ENCODE peak calls at places on chromosome 13, in six cellular contexts. W is dorsolateral prefrontal cortex, Z is heart right ventricle, H is psoas muscle, T is DND-41, A is astrocyte of the spinal cord. B is an unnamed sample.

GRCh38 chr13:51243832-51244231 is 21.6 kb downstream of the FAM124A start:
- DNase-seq in W (no peak), Z (no peak), H (no peak), T (no peak), A (no peak), B (no peak)

GRCh38 chr13:72656357-72656756 is 71.1 kb downstream of the MZT1 start:
- DNase-seq in W (no peak), Z (no peak), H (no peak), T (no peak), A (no peak), B (no peak)

GRCh38 chr13:97109256-97109655 is 112.9 kb upstream of the MBNL2 start:
- DNase-seq in W (no peak), Z (no peak), H (no peak), T (no peak), A (no peak), B (no peak)

GRCh38 chr13:32881792-32882175 is 134.4 kb upstream of the KL start:
- DNase-seq in W (no peak), Z (no peak), H (no peak), T (no peak), A (no peak), B (no peak)

GRCh38 chr13:38577048-38577447 is 109.8 kb upstream of the FREM2 start:
- DNase-seq in W (no peak), Z (no peak), H (no peak), T (no peak), A (no peak), B (no peak)

GRCh38 chr13:27038323-27038722 is 133.3 kb downstream of the USP12 start:
- DNase-seq in W (no peak), Z (no peak), H (no peak), T (no peak), A (peak), B (no peak)

GRCh38 chr13:49652691-49653305 is 24.5 kb downstream of the ARL11 start:
- DNase-seq in W (no peak), Z (no peak), H (peak), T (peak), A (no peak), B (no peak)

GRCh38 chr13:95480131-95480545 is 72.4 kb upstream of the CLDN10 start:
- DNase-seq in W (no peak), Z (peak), H (peak), T (no peak), A (no peak), B (no peak)

GRCh38 chr13:19152403-19152802 is 29.2 kb downstream of the TUBA3C start:
- DNase-seq in W (no peak), Z (no peak), H (no peak), T (no peak), A (no peak), B (no peak)

GRCh38 chr13:83499286-83499685 is 383.0 kb downstream of the SLITRK1 start:
- DNase-seq in W (no peak), Z (no peak), H (no peak), T (no peak), A (peak), B (no peak)

GRCh38 chr13:23805015-23805583 is 84.1 kb downstream of the MIPEP start:
- DNase-seq in W (no peak), Z (no peak), H (no peak), T (no peak), A (no peak), B (no peak)

GRCh38 chr13:37618554-37618953 is 20.0 kb upstream of the POSTN start:
- DNase-seq in W (no peak), Z (no peak), H (no peak), T (no peak), A (peak), B (no peak)

GRCh38 chr13:97423300-97424045 is 10.5 kb upstream of the RAP2A start:
- DNase-seq in W (peak), Z (no peak), H (no peak), T (no peak), A (no peak), B (no peak)

GRCh38 chr13:101649490-101650126 is 197.1 kb downstream of the ITGBL1 start:
- DNase-seq in W (no peak), Z (no peak), H (no peak), T (no peak), A (peak), B (peak)

GRCh38 chr13:78604782-78605611 is 1.6 kb upstream of the POU4F1 start:
- DNase-seq in W (no peak), Z (no peak), H (no peak), T (peak), A (no peak), B (no peak)

GRCh38 chr13:22061371-22061805 is 390.5 kb downstream of the FGF9 start:
- DNase-seq in W (no peak), Z (no peak), H (no peak), T (no peak), A (no peak), B (no peak)

GRCh38 chr13:21395953-21396352 is 63.1 kb downstream of the ZDHHC20 start:
- DNase-seq in W (no peak), Z (no peak), H (no peak), T (peak), A (no peak), B (no peak)

GRCh38 chr13:104779311-104779710 is 1713.1 kb upstream of the SLC10A2 start:
- DNase-seq in W (no peak), Z (no peak), H (no peak), T (peak), A (peak), B (no peak)

GRCh38 chr13:94416454-94417080 is 62.9 kb downstream of the DCT start:
- DNase-seq in W (no peak), Z (no peak), H (no peak), T (no peak), A (no peak), B (no peak)

GRCh38 chr13:66076417-66076816 is 1153.7 kb downstream of the PCDH9 start:
- DNase-seq in W (no peak), Z (no peak), H (no peak), T (no peak), A (peak), B (no peak)

GRCh38 chr13:111926501-111927180 is 140.3 kb upstream of the SOX1 start:
- DNase-seq in W (peak), Z (no peak), H (no peak), T (no peak), A (no peak), B (no peak)

GRCh38 chr13:43830481-43830873 is 43.7 kb upstream of the ENOX1 start:
- DNase-seq in W (no peak), Z (no peak), H (no peak), T (no peak), A (peak), B (no peak)

GRCh38 chr13:45811891-45812583 is 39.5 kb downstream of the SIAH3 start:
- DNase-seq in W (no peak), Z (no peak), H (no peak), T (no peak), A (no peak), B (peak)

GRCh38 chr13:59480857-59481256 is 682.9 kb downstream of the DIAPH3 start:
- DNase-seq in W (no peak), Z (no peak), H (no peak), T (no peak), A (no peak), B (no peak)

GRCh38 chr13:29497137-29497654 is 98.3 kb downstream of the SLC7A1 start:
- DNase-seq in W (no peak), Z (peak), H (peak), T (no peak), A (peak), B (no peak)

GRCh38 chr13:75461314-75461713 is 20.7 kb downstream of the TBC1D4 start:
- DNase-seq in W (no peak), Z (no peak), H (no peak), T (no peak), A (no peak), B (no peak)
- TF ChIP-seq CTCF in W (no peak), Z (no peak), H (no peak), T (no peak), A (no peak), B (no peak)

GRCh38 chr13:48403151-48403631 is 9.7 kb downstream of the LPAR6 start:
- DNase-seq in W (no peak), Z (no peak), H (no peak), T (no peak), A (no peak), B (no peak)
- H3K4me3 ChIP-seq in W (no peak), Z (peak), H (peak), T (no peak), A (no peak), B (no peak)

GRCh38 chr13:113782472-113782871 is 23.4 kb downstream of the TMEM255B start:
- DNase-seq in W (no peak), Z (no peak), H (no peak), T (no peak), A (no peak), B (no peak)

GRCh38 chr13:113783482-113783881 is 24.5 kb downstream of the TMEM255B start:
- DNase-seq in W (no peak), Z (no peak), H (no peak), T (no peak), A (no peak), B (no peak)

GRCh38 chr13:113783966-113784644 is 25.1 kb downstream of the TMEM255B start:
- DNase-seq in W (no peak), Z (no peak), H (no peak), T (no peak), A (no peak), B (no peak)

GRCh38 chr13:113784645-113785024 is 25.6 kb downstream of the TMEM255B start:
- DNase-seq in W (no peak), Z (no peak), H (no peak), T (no peak), A (no peak), B (no peak)

DNA sequence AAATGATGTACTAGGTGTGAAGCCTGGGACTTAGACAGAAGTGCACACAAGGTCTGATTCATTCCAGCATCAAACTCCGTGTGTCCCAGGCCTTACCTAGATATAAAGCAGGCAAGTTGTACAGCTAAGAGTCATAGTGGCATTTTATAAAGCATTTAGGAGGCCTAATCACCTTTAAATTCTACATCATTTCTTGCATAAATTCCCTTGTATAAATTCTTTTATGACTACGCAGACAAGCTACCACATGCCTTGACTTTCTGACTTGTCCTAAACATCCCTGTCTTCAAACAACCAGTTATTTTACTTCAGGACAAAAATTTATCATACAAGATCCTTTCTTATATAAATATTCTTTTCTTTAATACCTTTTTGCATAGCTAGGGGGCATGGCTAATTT is 22.5 kb downstream of the TMEM255B start:
- DNase-seq in W (no peak), Z (no peak), H (no peak), T (no peak), A (no peak), B (peak)
- TF ChIP-seq CTCF in W (no peak), Z (no peak), H (no peak), T (no peak), A (peak), B (no peak)

GRCh38 chr13:99959538-99960230 is 11.9 kb downstream of the ZIC5 start:
- DNase-seq in W (no peak), Z (no peak), H (no peak), T (no peak), A (peak), B (no peak)
- H3K4me3 ChIP-seq in W (peak), Z (no peak), H (peak), T (no peak), A (peak), B (peak)

GRCh38 chr13:110239280-110240120 is 67.5 kb downstream of the COL4A1 start:
- DNase-seq in W (no peak), Z (no peak), H (no peak), T (no peak), A (no peak), B (no peak)
- TF ChIP-seq CTCF in W (no peak), Z (no peak), H (no peak), T (peak), A (peak), B (no peak)